ENCODE peak calls at places on chromosomes 2 and 18, in eight cellular contexts. I is cardiac muscle cell; N is CD8-positive, alpha-beta memory T cell; J is endothelial cell of umbilical vein; M is mesenchymal stem cell; H is PC-3; R is psoas muscle; S is HCT116. T is an unnamed sample.

GRCh38 chr2:176911-177310 is 86.9 kb downstream of the SH3YL1 start:
- DNase-seq in I (no peak), N (no peak), J (no peak), M (peak; percentile 3), H (peak; percentile 88), R (no peak), S (no peak), T (no peak)

GRCh38 chr2:73266061-73266891 is 18.0 kb downstream of the FBXO41 start:
- DNase-seq in I (no peak), N (no peak), J (no peak), M (no peak), H (no peak), R (no peak), S (no peak), T (no peak)

GRCh38 chr2:173238385-173238784 is 116.3 kb upstream of the CDCA7 start:
- DNase-seq in I (no peak), N (no peak), J (no peak), M (no peak), H (no peak), R (no peak), S (no peak), T (no peak)

GRCh38 chr2:191625016-191625415 is 52.9 kb upstream of the NABP1 start:
- DNase-seq in I (no peak), N (peak; percentile 33), J (peak; percentile 51), M (no peak), H (no peak), R (no peak), S (no peak), T (peak; percentile 56)

GRCh38 chr2:187453078-187453641 is 5.1 kb upstream of the CALCRL start:
- DNase-seq in I (peak; percentile 22), N (no peak), J (peak; percentile 68), M (peak; percentile 51), H (peak; percentile 50), R (no peak), S (peak; percentile 29), T (no peak)

GRCh38 chr2:232336956-232337700 is 41.4 kb upstream of the ALPP start:
- DNase-seq in I (no peak), N (no peak), J (no peak), M (no peak), H (no peak), R (no peak), S (no peak), T (no peak)

GRCh38 chr2:48114256-48114655 is 208.0 kb upstream of the FBXO11 start:
- DNase-seq in I (no peak), N (no peak), J (no peak), M (peak; percentile 82), H (peak; percentile 79), R (no peak), S (peak; percentile 83), T (no peak)

GRCh38 chr2:224945134-224945533 is 97.1 kb downstream of the DOCK10 start:
- DNase-seq in I (no peak), N (no peak), J (no peak), M (no peak), H (no peak), R (no peak), S (no peak), T (no peak)

GRCh38 chr18:70249118-70249517 is 39.7 kb upstream of the SOCS6 start:
- DNase-seq in I (no peak), N (no peak), J (no peak), M (no peak), H (peak; percentile 44), R (no peak), S (no peak), T (no peak)

GRCh38 chr2:36376992-36377738 is 21.6 kb downstream of the CRIM1 start:
- DNase-seq in I (peak; percentile 40), N (no peak), J (peak; percentile 71), M (no peak), H (peak; percentile 96), R (peak; percentile 27), S (no peak), T (no peak)
- H3K4me1 ChIP-seq in I (peaks cover 22% of the 10 kb centered on the region), N (no peaks in the 10 kb centered on the region), J (peaks cover 99% of the 10 kb centered on the region), M (peaks cover 32% of the 10 kb centered on the region), H (peaks cover 98% of the 10 kb centered on the region), R (peaks cover 83% of the 10 kb centered on the region), S (peaks cover 61% of the 10 kb centered on the region), T (no peaks in the 10 kb centered on the region)

DNA sequence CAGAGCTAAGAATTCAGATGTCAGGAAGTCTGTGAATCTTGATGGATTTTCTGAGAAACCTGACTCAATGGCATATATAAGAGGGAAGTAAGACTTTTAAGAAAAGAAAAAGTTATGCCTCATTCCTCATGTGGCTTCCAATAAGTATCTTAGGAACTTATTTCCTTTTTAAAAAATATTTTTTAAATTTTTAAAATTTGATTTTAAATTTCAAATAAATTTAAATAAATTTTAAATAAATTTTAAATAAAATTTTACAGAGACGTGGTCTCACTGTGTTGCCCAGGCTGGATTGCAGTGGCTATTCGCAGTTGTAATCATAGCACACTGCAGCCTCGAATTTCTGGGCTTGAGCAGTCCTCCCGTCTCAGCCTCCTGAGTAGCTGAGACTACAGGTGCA is 11.5 kb upstream of the POLR1B start:
- DNase-seq in I (no peak), N (no peak), J (no peak), M (no peak), H (no peak), R (no peak), S (no peak), T (no peak)
- H3K36me3 ChIP-seq in I (peaks cover 16% of the 10 kb centered on the region), N (no peaks in the 10 kb centered on the region), J (peaks cover 16% of the 10 kb centered on the region), M (peaks cover 58% of the 10 kb centered on the region), H (peaks cover 13% of the 10 kb centered on the region), R (no peaks in the 10 kb centered on the region), S (peaks cover 20% of the 10 kb centered on the region), T (peaks cover 13% of the 10 kb centered on the region)

DNA sequence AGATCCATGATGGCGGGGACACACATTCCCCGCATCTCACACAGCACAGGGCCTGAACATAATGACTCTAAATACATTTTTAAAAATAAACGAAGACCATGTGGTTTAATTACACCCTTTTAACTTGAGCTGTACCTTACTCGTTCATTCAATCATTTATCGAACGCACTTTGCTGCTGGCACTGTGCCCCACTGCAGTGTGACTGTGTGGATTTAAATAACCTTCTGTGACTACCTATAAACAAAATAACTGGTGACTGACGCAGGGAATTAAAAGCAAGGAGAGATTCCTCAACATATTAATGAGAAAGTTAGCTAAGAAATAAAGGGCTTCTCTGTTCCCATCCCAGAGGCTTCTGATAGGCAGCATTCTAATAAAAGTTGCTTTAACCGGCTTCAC is 10.9 kb upstream of the FZD7 start:
- DNase-seq in I (no peak), N (no peak), J (no peak), M (no peak), H (no peak), R (no peak), S (no peak), T (no peak)
- H3K4me3 ChIP-seq in I (no peak overlapping the region), N (no peak overlapping the region), J (no peak overlapping the region), M (no peak overlapping the region), H (no peak overlapping the region), R (no peak overlapping the region), S (no peak overlapping the region), T (no peak overlapping the region)

DNA sequence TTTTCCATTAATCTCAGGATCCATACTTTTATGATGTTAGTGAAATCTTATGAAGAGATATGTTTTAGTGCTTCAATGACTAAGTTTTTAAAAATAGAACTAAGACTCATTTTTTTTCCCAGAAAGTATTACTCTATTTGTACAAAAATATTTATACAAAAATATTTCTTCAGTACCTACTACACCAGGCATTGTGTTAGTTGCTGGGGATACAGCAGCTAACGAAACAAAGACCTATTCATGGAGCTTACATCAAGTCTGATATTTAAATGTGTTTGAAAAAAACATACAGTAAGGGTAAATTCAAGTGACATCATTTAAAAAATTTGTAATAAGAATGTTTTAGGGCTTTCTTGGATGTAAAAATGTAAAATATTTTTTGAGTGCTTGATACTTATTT is 11.6 kb downstream of the VAPA start:
- DNase-seq in I (no peak), N (no peak), J (peak; percentile 59), M (no peak), H (no peak), R (no peak), S (no peak), T (no peak)
- H3K4me1 ChIP-seq in I (peaks cover 34% of the 10 kb centered on the region), N (peaks cover 79% of the 10 kb centered on the region), J (peaks cover 25% of the 10 kb centered on the region), M (no peaks in the 10 kb centered on the region), H (peaks cover 27% of the 10 kb centered on the region), R (peaks cover 99% of the 10 kb centered on the region), S (peaks cover 6% of the 10 kb centered on the region), T (peaks cover 12% of the 10 kb centered on the region)

DNA sequence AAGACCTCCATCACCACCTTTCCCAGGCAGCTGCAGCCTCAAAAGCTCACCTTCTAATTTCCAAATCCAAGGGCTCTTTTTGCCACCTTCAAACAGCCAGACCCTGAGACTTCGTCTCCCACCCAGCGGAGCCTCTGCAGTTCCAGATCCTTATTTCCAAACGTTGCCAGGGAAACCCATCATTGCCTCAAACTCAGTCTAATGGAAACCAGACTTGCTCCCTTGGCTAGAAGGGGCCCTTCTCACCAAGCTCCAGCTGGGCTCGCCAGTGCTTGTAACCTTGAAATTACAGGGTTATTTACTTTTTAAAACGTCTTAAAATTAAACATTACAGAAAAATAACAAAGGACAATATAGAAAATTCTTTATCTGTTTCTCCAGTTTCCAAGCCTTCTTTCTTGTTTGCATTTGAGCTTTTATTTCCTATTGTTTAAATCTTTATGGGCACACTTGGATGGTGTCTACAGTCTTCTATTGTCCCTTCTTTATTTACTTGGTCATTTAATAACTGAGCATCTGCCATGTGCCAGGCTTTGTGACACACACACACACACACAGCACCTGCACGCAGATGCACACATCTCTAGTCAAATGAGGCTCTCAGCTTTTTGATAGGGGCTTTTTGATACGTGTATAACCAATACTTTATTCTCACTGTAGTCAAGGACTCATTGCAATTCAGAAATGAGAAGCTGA is 36.1 kb downstream of the TRPM8 start:
- DNase-seq in I (no peak), N (no peak), J (no peak), M (no peak), H (no peak), R (no peak), S (no peak), T (no peak)
- H3K36me3 ChIP-seq in I (no peaks in the 10 kb centered on the region), N (no peaks in the 10 kb centered on the region), J (no peaks in the 10 kb centered on the region), M (no peaks in the 10 kb centered on the region), H (no peaks in the 10 kb centered on the region), R (no peaks in the 10 kb centered on the region), S (no peaks in the 10 kb centered on the region), T (no peaks in the 10 kb centered on the region)

T was measured in effector memory CD4-positive, alpha-beta T cell.